ENCODE peak calls at places on chromosome 3, in four cellular contexts. Y is neuronal stem cell, L is AG08396, I is ELF-1. Q is an unnamed sample.

GRCh38 chr3:143529018-143529478 is 319.2 kb downstream of the SLC9A9 start:
- DNase-seq in Y (no peak), L (no peak), I (no peak), Q (peak)

GRCh38 chr3:192026656-192027055 is 565.7 kb downstream of the PYDC2 start:
- DNase-seq in Y (no peak), L (no peak), I (no peak), Q (no peak)

GRCh38 chr3:17678116-17678741 is 64.2 kb downstream of the TBC1D5 start:
- DNase-seq in Y (no peak), L (peak), I (no peak), Q (no peak)

GRCh38 chr3:71225951-71226564 is 357.5 kb downstream of the FOXP1 start:
- DNase-seq in Y (no peak), L (no peak), I (peak), Q (no peak)

GRCh38 chr3:141830508-141830907 is 45.9 kb upstream of the ATP1B3 start:
- DNase-seq in Y (no peak), L (no peak), I (peak), Q (no peak)

GRCh38 chr3:59422312-59422711 is 372.5 kb upstream of the CFAP20DC start:
- DNase-seq in Y (no peak), L (no peak), I (no peak), Q (no peak)

GRCh38 chr3:98528474-98529346 is 3.1 kb upstream of the GPR15 start:
- DNase-seq in Y (peak), L (no peak), I (no peak), Q (no peak)

GRCh38 chr3:62261800-62262199 is 111.5 kb downstream of the FEZF2 start:
- DNase-seq in Y (no peak), L (no peak), I (no peak), Q (no peak)

GRCh38 chr3:5258526-5258925 is 71.0 kb downstream of the EDEM1 start:
- DNase-seq in Y (no peak), L (no peak), I (no peak), Q (no peak)

GRCh38 chr3:84738101-84738500 is 220.7 kb upstream of the CADM2 start:
- DNase-seq in Y (no peak), L (no peak), I (no peak), Q (no peak)

GRCh38 chr3:71972031-71972430 is 187.1 kb upstream of the PROK2 start:
- DNase-seq in Y (no peak), L (no peak), I (no peak), Q (no peak)

GRCh38 chr3:11757441-11757875 is 89.2 kb downstream of the TAMM41 start:
- DNase-seq in Y (no peak), L (peak), I (peak), Q (no peak)

GRCh38 chr3:11606865-11607440 is 36.8 kb downstream of the VGLL4 start:
- DNase-seq in Y (no peak), L (no peak), I (no peak), Q (no peak)

GRCh38 chr3:173225351-173225750 is 84.3 kb upstream of the SPATA16 start:
- DNase-seq in Y (no peak), L (no peak), I (no peak), Q (no peak)

GRCh38 chr3:61060421-61060861 is 190.8 kb downstream of the FHIT start:
- DNase-seq in Y (no peak), L (no peak), I (no peak), Q (no peak)